ENCODE peak calls at places on chromosomes 3 and 15, in four cellular contexts. L is caudate nucleus, K is ELR, V is WTC11. D is an unnamed sample.

GRCh38 chr3:73255609-73256029 is 194.2 kb downstream of the EBLN2 start:
- DNase-seq in K (peak; percentile 20), V (no peak), L (no peak), D (no peak)

GRCh38 chr3:138348107-138348949 is at the start of gene MRAS:
- DNase-seq in V (peak; percentile 79), K (peak; percentile 80), L (peak; percentile 63), D (no peak)

GRCh38 chr3:65833761-65834505 is 204.8 kb downstream of the MAGI1 start:
- DNase-seq in V (no peak), L (no peak), K (peak; percentile 79), D (no peak)

GRCh38 chr15:40878785-40879184 is 4.8 kb upstream of the RHOV start:
- DNase-seq in K (peak; percentile 77), L (no peak), V (no peak), D (no peak)

GRCh38 chr15:37253877-37254276 is 153.5 kb upstream of the MEIS2 start:
- DNase-seq in L (no peak), K (no peak), V (no peak), D (no peak)

GRCh38 chr3:157174265-157174615 is 14.3 kb upstream of the CCNL1 start:
- DNase-seq in L (no peak), K (no peak), V (no peak), D (no peak)

GRCh38 chr3:128367726-128368125 is 99.0 kb downstream of the DNAJB8 start:
- DNase-seq in L (no peak), V (no peak), K (peak; percentile 56), D (no peak)

GRCh38 chr15:58442122-58442521 is 10.3 kb downstream of the LIPC start:
- DNase-seq in L (no peak), V (no peak), K (peak; percentile 52), D (no peak)

GRCh38 chr3:50388021-50388719 is 28.8 kb upstream of the TMEM115 start:
- DNase-seq in K (no peak), V (peak; percentile 66), L (no peak), D (no peak)

GRCh38 chr15:39018966-39019365 is 454.4 kb upstream of the RASGRP1 start:
- DNase-seq in L (no peak), K (no peak), V (no peak), D (no peak)

GRCh38 chr3:111128884-111129283 is 57.3 kb downstream of the NECTIN3 start:
- DNase-seq in K (peak; percentile 9), V (no peak), L (no peak), D (no peak)

GRCh38 chr3:197031315-197032285 is 2.0 kb upstream of the MELTF start:
- DNase-seq in K (peak; percentile 97), V (no peak), L (no peak), D (no peak)

GRCh38 chr3:64796597-64796996 is 108.8 kb upstream of the ADAMTS9 start:
- DNase-seq in K (peak; percentile 8), L (no peak), V (no peak), D (no peak)

GRCh38 chr3:40310690-40311089 is 1.2 kb downstream of the EIF1B start:
- DNase-seq in L (no peak), V (no peak), K (peak; percentile 30), D (no peak)

GRCh38 chr3:110814170-110815007 is 257.2 kb upstream of the NECTIN3 start:
- DNase-seq in K (peak; percentile 97), L (no peak), V (no peak), D (no peak)

GRCh38 chr15:29183071-29183831 is 86.4 kb downstream of the NSMCE3 start:
- DNase-seq in K (peak; percentile 34), L (no peak), V (no peak), D (no peak)

GRCh38 chr15:89498574-89498906 is 2.2 kb upstream of the RHCG start:
- DNase-seq in K (no peak), V (no peak), L (no peak), D (no peak)

GRCh38 chr3:197507541-197507940 is 48.2 kb downstream of the BDH1 start:
- DNase-seq in L (no peak), K (no peak), V (no peak), D (no peak)

D was measured in iPS DF 19.7.